ENCODE peak calls at places on chromosomes 3 and 15, in four cellular contexts. One of them, this sample, is unnamed.

GRCh38 chr15:48785195-48785594 is 25.7 kb downstream of the CEP152 start:
- DNase-seq in endothelial cell of umbilical vein: no peak
- DNase-seq in IMR-90: no peak
- DNase-seq in upper lobe of left lung: no peak
- DNase-seq in this sample: no peak

GRCh38 chr3:124837730-124838186 is 49.4 kb downstream of the ITGB5 start:
- DNase-seq in endothelial cell of umbilical vein: peak; percentile 83
- DNase-seq in IMR-90: peak; percentile 87
- DNase-seq in upper lobe of left lung: peak; percentile 30
- DNase-seq in this sample: peak; percentile 84

GRCh38 chr3:159669024-159669476 is 319.6 kb upstream of the IL12A start:
- DNase-seq in endothelial cell of umbilical vein: peak; percentile 33
- DNase-seq in IMR-90: peak; percentile 85
- DNase-seq in upper lobe of left lung: no peak
- DNase-seq in this sample: no peak

GRCh38 chr3:169241575-169241927 is 422.0 kb downstream of the MECOM start:
- DNase-seq in endothelial cell of umbilical vein: peak; percentile 90
- DNase-seq in IMR-90: peak; percentile 65
- DNase-seq in upper lobe of left lung: no peak
- DNase-seq in this sample: no peak

GRCh38 chr3:107676469-107677309 is 153.9 kb downstream of the BBX start:
- DNase-seq in endothelial cell of umbilical vein: peak; percentile 42
- DNase-seq in IMR-90: peak; percentile 43
- DNase-seq in upper lobe of left lung: no peak
- DNase-seq in this sample: no peak

GRCh38 chr15:72472907-72473669 is 1.0 kb upstream of the ARIH1 start:
- DNase-seq in endothelial cell of umbilical vein: no peak
- DNase-seq in IMR-90: peak; percentile 53
- DNase-seq in upper lobe of left lung: no peak
- DNase-seq in this sample: no peak

GRCh38 chr3:24235121-24235520 is 259.5 kb downstream of the THRB start:
- DNase-seq in endothelial cell of umbilical vein: no peak
- DNase-seq in IMR-90: peak; percentile 31
- DNase-seq in upper lobe of left lung: no peak
- DNase-seq in this sample: no peak

GRCh38 chr15:90264649-90265048 is 823 bp upstream of the NGRN start:
- DNase-seq in endothelial cell of umbilical vein: peak; percentile 48
- DNase-seq in IMR-90: no peak
- DNase-seq in upper lobe of left lung: no peak
- DNase-seq in this sample: no peak

GRCh38 chr3:54892168-54892567 is 35.7 kb downstream of the LRTM1 start:
- DNase-seq in endothelial cell of umbilical vein: no peak
- DNase-seq in IMR-90: no peak
- DNase-seq in upper lobe of left lung: no peak
- DNase-seq in this sample: no peak

GRCh38 chr15:52789601-52790165 is 453 bp downstream of the ONECUT1 start:
- DNase-seq in endothelial cell of umbilical vein: no peak
- DNase-seq in IMR-90: peak; percentile 10
- DNase-seq in upper lobe of left lung: peak; percentile 77
- DNase-seq in this sample: no peak

DNA sequence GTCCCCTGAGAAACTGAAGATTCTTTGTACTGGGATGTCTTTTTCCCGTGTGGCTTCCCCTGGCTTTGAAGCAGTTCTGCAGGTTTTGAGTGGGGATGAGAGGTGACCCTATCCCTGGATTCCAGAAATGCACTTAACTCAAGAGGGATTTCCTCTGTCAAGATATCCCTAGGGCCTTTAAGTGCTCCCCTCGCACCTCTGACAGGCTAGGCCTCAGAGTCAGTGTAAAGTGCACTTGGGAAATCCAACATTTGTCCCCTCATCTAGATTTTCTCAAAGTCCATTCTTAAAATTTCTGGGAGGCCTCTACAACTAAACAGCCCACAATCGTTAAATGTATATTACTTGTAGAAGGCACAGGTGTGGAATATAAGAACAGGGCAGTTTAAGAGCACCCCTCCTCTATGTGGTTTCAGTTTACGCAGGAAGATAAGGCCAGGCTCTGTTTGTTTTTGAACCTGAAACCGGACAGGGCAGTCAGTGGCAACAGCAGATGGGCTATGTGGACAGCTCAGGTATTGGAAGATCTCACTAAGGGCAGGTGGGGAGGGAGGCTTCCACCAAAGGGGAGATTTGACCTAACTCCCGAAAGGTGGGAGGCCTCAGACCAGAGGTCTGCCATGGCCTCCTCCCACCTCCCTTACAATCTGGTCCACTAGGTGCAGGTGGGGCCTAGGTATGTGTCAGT is 4.9 kb downstream of the C3orf52 start:
- DNase-seq in endothelial cell of umbilical vein: no peak
- DNase-seq in IMR-90: no peak
- DNase-seq in upper lobe of left lung: no peak
- DNase-seq in this sample: no peak
- H3K4me3 ChIP-seq in endothelial cell of umbilical vein: no peak overlapping the region
- H3K4me3 ChIP-seq in IMR-90: no peak overlapping the region
- H3K4me3 ChIP-seq in upper lobe of left lung: no peak overlapping the region
- H3K4me3 ChIP-seq in this sample: no peak overlapping the region

GRCh38 chr3:183161552-183162345 is 785 bp downstream of the LAMP3 start:
- DNase-seq in endothelial cell of umbilical vein: no peak
- DNase-seq in IMR-90: no peak
- DNase-seq in upper lobe of left lung: peak; percentile 37
- DNase-seq in this sample: peak; percentile 61
- TF ChIP-seq POLR2A in endothelial cell of umbilical vein: no peak
- TF ChIP-seq POLR2A in IMR-90: no peak
- TF ChIP-seq POLR2A in upper lobe of left lung: no peak
- TF ChIP-seq POLR2A in this sample: no peak

DNA sequence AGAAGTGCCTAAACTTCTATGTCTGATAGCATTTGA is at the start of gene TP63:
- DNase-seq in endothelial cell of umbilical vein: no peak
- DNase-seq in IMR-90: no peak
- DNase-seq in upper lobe of left lung: no peak
- DNase-seq in this sample: no peak
- H3K4me3 ChIP-seq in endothelial cell of umbilical vein: no peak within 1 kb of the TSS
- H3K4me3 ChIP-seq in IMR-90: no peak within 1 kb of the TSS
- H3K4me3 ChIP-seq in upper lobe of left lung: no peak within 1 kb of the TSS
- H3K4me3 ChIP-seq in this sample: no peak within 1 kb of the TSS

DNA sequence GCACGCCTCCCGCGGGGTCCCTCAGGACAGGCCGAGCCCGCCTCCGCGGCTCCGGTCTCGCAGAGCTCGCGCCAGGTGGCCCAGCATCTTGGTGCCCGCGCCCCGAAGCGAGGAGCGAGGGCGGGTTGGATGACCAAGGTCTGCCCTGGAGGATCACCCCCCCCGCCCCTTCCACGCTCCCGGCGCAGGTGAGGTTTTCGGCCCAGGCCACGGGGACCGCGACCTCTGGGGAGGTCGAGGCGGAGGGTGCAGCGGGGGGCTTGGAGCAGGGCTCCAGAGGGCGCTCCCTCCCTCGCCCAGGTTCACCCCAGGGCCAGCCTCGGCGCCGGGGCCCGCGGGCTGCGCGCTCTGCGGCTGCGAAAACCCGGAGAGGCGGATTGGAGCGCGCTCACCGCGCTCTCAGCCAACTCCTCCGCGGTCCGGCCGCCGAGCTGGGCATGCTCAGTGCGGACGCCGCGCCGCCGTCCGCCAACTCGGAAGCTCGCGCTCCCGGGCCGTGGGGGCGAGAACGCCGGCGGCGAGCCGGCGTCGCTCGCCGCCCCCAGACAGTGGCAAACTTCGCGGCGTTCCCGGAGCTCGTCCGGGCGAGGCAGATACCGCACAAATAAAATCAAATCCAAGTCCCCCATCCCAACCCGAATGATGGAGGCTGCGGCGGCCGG is at the start of gene MED12L:
- DNase-seq in endothelial cell of umbilical vein: peak; percentile 53
- DNase-seq in IMR-90: peak; percentile 74
- DNase-seq in upper lobe of left lung: peak; percentile 95
- DNase-seq in this sample: peak; percentile 21
- TF ChIP-seq POLR2A in endothelial cell of umbilical vein: no peak
- TF ChIP-seq POLR2A in IMR-90: no peak
- TF ChIP-seq POLR2A in upper lobe of left lung: no peak
- TF ChIP-seq POLR2A in this sample: no peak

GRCh38 chr15:23647001-23647295 is 719 bp downstream of the MAGEL2 start:
- DNase-seq in endothelial cell of umbilical vein: no peak
- DNase-seq in IMR-90: no peak
- DNase-seq in upper lobe of left lung: peak; percentile 67
- DNase-seq in this sample: no peak
- H3K4me3 ChIP-seq in endothelial cell of umbilical vein: no peak overlapping the region
- H3K4me3 ChIP-seq in IMR-90: peak overlapping the region; percentile 53
- H3K4me3 ChIP-seq in upper lobe of left lung: no peak overlapping the region
- H3K4me3 ChIP-seq in this sample: peak overlapping the region; percentile 38

GRCh38 chr3:16509721-16510619 is 3.5 kb downstream of the RFTN1 start:
- DNase-seq in endothelial cell of umbilical vein: no peak
- DNase-seq in IMR-90: no peak
- DNase-seq in upper lobe of left lung: no peak
- DNase-seq in this sample: peak; percentile 23
- TF ChIP-seq POLR2A in endothelial cell of umbilical vein: no peak
- TF ChIP-seq POLR2A in IMR-90: no peak
- TF ChIP-seq POLR2A in upper lobe of left lung: no peak
- TF ChIP-seq POLR2A in this sample: no peak

DNA sequence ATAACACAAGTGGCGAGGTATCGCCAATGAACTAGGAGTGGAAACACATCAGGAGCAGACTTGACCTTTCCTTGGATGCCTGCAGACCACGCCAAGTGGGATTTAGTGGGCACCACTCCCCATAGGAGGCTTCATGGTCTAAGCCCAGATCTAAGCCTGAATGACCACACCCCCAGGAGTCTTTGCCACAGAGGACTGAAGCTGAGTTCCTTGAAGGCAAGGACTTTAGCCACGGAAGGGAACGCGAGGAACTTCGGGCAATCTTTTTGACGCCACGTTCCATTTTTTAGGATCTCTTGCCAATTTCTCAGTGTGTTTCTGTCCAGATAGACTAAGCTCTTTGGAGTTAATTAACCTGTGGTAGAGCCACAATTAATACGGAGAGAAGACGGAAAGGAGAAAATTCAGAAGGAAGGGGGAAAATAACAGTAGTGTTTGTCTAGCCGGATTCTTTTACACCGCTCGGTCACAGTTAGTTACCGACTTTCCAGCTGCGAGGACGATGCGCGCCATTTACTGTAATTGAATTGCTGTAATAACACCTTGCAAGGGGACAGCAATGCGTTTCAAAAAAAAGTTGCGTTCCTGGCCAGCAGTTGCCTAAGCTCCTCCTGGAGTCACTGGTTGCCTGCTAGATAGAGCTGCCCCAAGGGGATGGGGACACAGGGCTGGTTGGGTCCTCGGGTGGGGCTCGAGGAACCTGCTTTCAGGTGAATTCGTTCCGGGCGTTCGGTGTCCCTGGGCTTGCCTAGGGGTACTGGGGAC is 37.1 kb downstream of the NR2F2 start:
- DNase-seq in endothelial cell of umbilical vein: peak; percentile 30
- DNase-seq in IMR-90: no peak
- DNase-seq in upper lobe of left lung: no peak
- DNase-seq in this sample: no peak
- H3K4me3 ChIP-seq in endothelial cell of umbilical vein: peak overlapping the region; percentile 21
- H3K4me3 ChIP-seq in IMR-90: no peak overlapping the region
- H3K4me3 ChIP-seq in upper lobe of left lung: no peak overlapping the region
- H3K4me3 ChIP-seq in this sample: no peak overlapping the region

GRCh38 chr3:150544726-150545125 is 1.6 kb downstream of the SERP1 start:
- DNase-seq in endothelial cell of umbilical vein: peak; percentile 33
- DNase-seq in IMR-90: peak; percentile 47
- DNase-seq in upper lobe of left lung: no peak
- DNase-seq in this sample: no peak

GRCh38 chr3:150545419-150546225 is 674 bp downstream of the SERP1 start:
- DNase-seq in endothelial cell of umbilical vein: peak; percentile 30
- DNase-seq in IMR-90: no peak
- DNase-seq in upper lobe of left lung: no peak
- DNase-seq in this sample: peak; percentile 57

GRCh38 chr3:150547045-150547753 is 612 bp downstream of the EIF2A start:
- DNase-seq in endothelial cell of umbilical vein: no peak
- DNase-seq in IMR-90: peak; percentile 76
- DNase-seq in upper lobe of left lung: no peak
- DNase-seq in this sample: no peak

GRCh38 chr3:150544040-150544439 is 2.3 kb downstream of the SERP1 start:
- DNase-seq in endothelial cell of umbilical vein: peak; percentile 37
- DNase-seq in IMR-90: peak; percentile 80
- DNase-seq in upper lobe of left lung: no peak
- DNase-seq in this sample: no peak

DNA sequence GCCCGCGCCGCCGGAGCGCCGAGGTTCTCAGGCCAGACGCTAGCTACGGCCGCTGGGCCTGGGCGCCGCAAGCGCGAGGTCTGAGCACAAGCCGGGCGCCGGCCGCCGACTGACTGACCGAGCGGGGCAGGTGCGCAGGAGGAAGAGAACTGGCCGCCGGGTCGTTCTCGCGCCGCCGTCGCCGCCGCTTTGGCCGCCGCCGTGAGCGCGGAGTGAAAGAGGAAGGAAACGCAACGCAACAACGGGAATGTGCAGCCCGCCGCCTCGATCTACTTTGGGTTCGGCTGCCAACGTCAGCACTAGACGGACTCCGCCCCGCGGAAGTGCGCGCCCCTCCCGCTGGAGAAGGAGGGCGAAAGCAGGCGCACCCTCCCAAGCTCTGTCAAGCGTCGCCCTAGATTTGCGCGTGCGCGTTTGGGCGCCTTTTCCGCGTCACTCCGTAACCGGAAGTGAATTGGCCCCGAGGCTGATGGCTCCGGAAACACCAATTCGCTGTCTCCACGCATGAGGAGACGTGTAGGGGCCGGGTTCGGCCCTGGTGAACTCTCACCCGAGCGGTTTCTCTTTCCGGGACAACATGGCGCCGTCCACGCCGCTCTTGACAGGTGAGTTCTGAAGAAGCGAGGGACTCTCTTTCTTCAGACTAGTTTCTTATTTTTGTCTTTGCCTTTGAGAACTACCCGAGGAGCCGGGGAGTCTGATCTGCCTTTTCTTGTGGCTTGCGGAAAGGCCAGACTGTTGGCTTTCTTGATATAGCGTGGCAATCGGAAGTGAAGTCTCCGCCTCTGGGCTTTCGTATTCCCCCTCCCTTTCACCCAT is at the start of the genes EIF2A and SERP1:
- DNase-seq in endothelial cell of umbilical vein: peak; percentile 100
- DNase-seq in IMR-90: peak; percentile 99
- DNase-seq in upper lobe of left lung: peak; percentile 100
- DNase-seq in this sample: peak; percentile 99
- TF ChIP-seq POLR2A in endothelial cell of umbilical vein: peak; percentile 85
- TF ChIP-seq POLR2A in IMR-90: peak; percentile 98
- TF ChIP-seq POLR2A in upper lobe of left lung: peak; percentile 99
- TF ChIP-seq POLR2A in this sample: peak; percentile 98

This sample was measured in Peyer's patch.